ENCODE peak calls at places on chromosomes 16 and 17, in five cellular contexts. B, I, D, H and Z are unnamed samples.

GRCh38 chr17:44556854-44557606 is at the start of gene FZD2:
- DNase-seq in D (peak), H (peak), I (peak), B (peak), Z (peak)

GRCh38 chr17:81840826-81841778 is 6.3 kb upstream of the PPP1R27 start:
- DNase-seq in H (no peak), B (no peak), I (no peak), D (no peak), Z (no peak)

GRCh38 chr16:27722892-27723450 is 173.0 kb downstream of the KATNIP start:
- DNase-seq in I (no peak), H (no peak), D (no peak), B (no peak), Z (no peak)

GRCh38 chr17:28878981-28879380 is 18.6 kb downstream of the FLOT2 start:
- DNase-seq in I (no peak), B (peak), D (no peak), H (no peak), Z (peak)

GRCh38 chr17:16662936-16663335 is 9.3 kb upstream of the ZNF624 start:
- DNase-seq in I (no peak), B (peak), H (no peak), D (no peak), Z (no peak)

GRCh38 chr16:87499189-87499486 is 6.3 kb upstream of the ZCCHC14 start:
- DNase-seq in I (no peak), D (no peak), H (no peak), B (peak), Z (no peak)

GRCh38 chr17:40251576-40251975 is 32.5 kb downstream of the WIPF2 start:
- DNase-seq in H (no peak), B (peak), I (no peak), D (no peak), Z (no peak)

GRCh38 chr17:28575126-28575795 is 1.4 kb downstream of the ALDOC start:
- DNase-seq in B (no peak), I (peak), H (no peak), D (no peak), Z (no peak)

GRCh38 chr17:81566461-81567126 is 14.4 kb upstream of the FAAP100 start:
- DNase-seq in D (no peak), B (peak), H (no peak), I (peak), Z (no peak)

GRCh38 chr17:77528516-77529327 is 388.0 kb downstream of the SEC14L1 start:
- DNase-seq in H (peak), D (no peak), B (no peak), I (no peak), Z (no peak)

GRCh38 chr17:41308251-41308917 is 725 bp downstream of the KRTAP16-1 start:
- DNase-seq in D (no peak), H (peak), I (peak), B (no peak), Z (no peak)

GRCh38 chr16:2740476-2740875 is 12.0 kb upstream of the SRRM2 start:
- DNase-seq in D (no peak), I (no peak), B (no peak), H (no peak), Z (no peak)

GRCh38 chr17:78708510-78708973 is 73.5 kb downstream of the CYTH1 start:
- DNase-seq in B (peak), H (peak), I (peak), D (peak), Z (peak)

GRCh38 chr17:79630821-79631639 is 20.2 kb upstream of the RBFOX3 start:
- DNase-seq in H (peak), B (no peak), I (peak), D (no peak), Z (no peak)

GRCh38 chr17:7673239-7673638 is 14.1 kb downstream of the TP53 start:
- DNase-seq in I (no peak), H (no peak), B (peak), D (no peak), Z (peak)

GRCh38 chr16:85138825-85139627 is 26.8 kb upstream of the CIBAR2 start:
- DNase-seq in I (no peak), H (no peak), B (no peak), D (no peak), Z (no peak)

GRCh38 chr17:63356275-63356905 is 89.7 kb downstream of the CYB561 start:
- DNase-seq in D (no peak), B (peak), H (no peak), I (no peak), Z (no peak)

GRCh38 chr16:84268661-84269060 is 26.0 kb upstream of the WFDC1 start:
- DNase-seq in H (no peak), B (no peak), I (no peak), D (no peak), Z (no peak)

GRCh38 chr16:72960101-72960500 is 87.8 kb downstream of the ZFHX3 start:
- DNase-seq in B (no peak), H (no peak), I (no peak), D (no peak), Z (no peak)

GRCh38 chr16:4920826-4921225 is 16.1 kb downstream of the PPL start:
- DNase-seq in B (no peak), H (no peak), I (no peak), D (no peak), Z (no peak)

GRCh38 chr16:75189638-75190245 is 17.2 kb downstream of the CTRB2 start:
- DNase-seq in H (no peak), D (no peak), B (no peak), I (no peak), Z (no peak)

GRCh38 chr17:53191878-53192277 is 630.8 kb upstream of the KIF2B start:
- DNase-seq in H (no peak), B (no peak), D (no peak), I (no peak), Z (no peak)

GRCh38 chr16:49580751-49581303 is 207.2 kb downstream of the C16orf78 start:
- DNase-seq in B (no peak), D (no peak), I (no peak), H (no peak), Z (no peak)

GRCh38 chr17:58326609-58327341 is 1.8 kb downstream of the TSPOAP1 start:
- DNase-seq in D (peak), I (no peak), H (peak), B (no peak), Z (no peak)

GRCh38 chr16:70692481-70693203 is 6.8 kb upstream of the MTSS2 start:
- DNase-seq in H (no peak), B (no peak), D (no peak), I (no peak), Z (no peak)

GRCh38 chr16:85136705-85137322 is 24.5 kb upstream of the CIBAR2 start:
- DNase-seq in I (peak), H (peak), D (no peak), B (no peak), Z (no peak)

GRCh38 chr17:81251943-81252301 is 12.8 kb downstream of the NDUFAF8 start:
- DNase-seq in D (no peak), I (no peak), H (no peak), B (no peak), Z (no peak)

GRCh38 chr17:82863941-82864720 is 24.3 kb upstream of the ZNF750 start:
- DNase-seq in I (no peak), D (peak), H (no peak), B (peak), Z (peak)

GRCh38 chr16:61182416-61182815 is 853.8 kb downstream of the CDH8 start:
- DNase-seq in D (no peak), H (no peak), B (no peak), I (no peak), Z (no peak)

GRCh38 chr16:2465653-2466415 is 5.3 kb upstream of the NTN3 start:
- DNase-seq in B (no peak), I (no peak), H (no peak), D (no peak), Z (no peak)

GRCh38 chr17:61967729-61968128 is 39.9 kb upstream of the INTS2 start:
- DNase-seq in I (no peak), B (no peak), H (no peak), D (no peak), Z (no peak)

GRCh38 chr17:36930501-36930900 is 6.8 kb upstream of the LHX1 start:
- DNase-seq in I (no peak), H (no peak), B (no peak), D (no peak), Z (no peak)

GRCh38 chr17:65668211-65668610 is 106.8 kb upstream of the AXIN2 start:
- DNase-seq in D (no peak), H (no peak), I (no peak), B (no peak), Z (no peak)

GRCh38 chr16:30185141-30185682 is 1.8 kb downstream of the CORO1A start:
- DNase-seq in H (peak), D (no peak), B (no peak), I (peak), Z (peak)

DNA sequence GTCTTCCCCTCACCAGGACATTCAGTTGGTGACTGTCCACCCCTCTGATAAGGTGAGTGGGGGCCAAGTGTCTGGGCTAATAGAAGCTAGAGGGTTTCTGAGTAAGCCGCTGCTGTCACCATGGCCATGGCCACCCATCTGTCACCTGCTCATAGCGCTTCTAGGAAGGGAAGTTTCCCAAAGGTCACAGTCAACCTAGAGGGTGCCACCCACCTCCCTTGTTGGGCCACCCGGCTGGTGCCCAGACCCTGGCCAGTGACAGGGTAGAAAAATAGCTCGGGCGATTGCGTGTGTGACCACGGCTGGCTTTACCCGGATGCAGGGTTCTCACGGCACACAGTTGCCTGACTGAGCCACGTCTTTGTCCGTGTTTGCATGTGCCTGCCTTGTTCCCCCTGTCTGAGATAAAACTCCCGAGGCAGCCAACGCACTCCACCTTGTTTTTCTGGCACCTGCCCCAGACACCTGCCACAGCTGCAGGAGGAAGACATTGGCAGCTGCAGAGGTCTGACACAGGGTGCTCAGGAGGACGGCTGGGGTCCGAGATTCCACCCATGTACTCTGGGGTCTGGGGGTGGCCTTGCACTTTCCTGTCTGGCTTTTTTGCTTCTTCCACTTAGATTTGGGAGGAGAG is 804 bp downstream of the PIRT start:
- DNase-seq in H (no peak), B (no peak), I (no peak), D (no peak), Z (no peak)
- TF ChIP-seq CTCF in H (no peak), B (no peak), I (no peak), D (no peak), Z (no peak)

DNA sequence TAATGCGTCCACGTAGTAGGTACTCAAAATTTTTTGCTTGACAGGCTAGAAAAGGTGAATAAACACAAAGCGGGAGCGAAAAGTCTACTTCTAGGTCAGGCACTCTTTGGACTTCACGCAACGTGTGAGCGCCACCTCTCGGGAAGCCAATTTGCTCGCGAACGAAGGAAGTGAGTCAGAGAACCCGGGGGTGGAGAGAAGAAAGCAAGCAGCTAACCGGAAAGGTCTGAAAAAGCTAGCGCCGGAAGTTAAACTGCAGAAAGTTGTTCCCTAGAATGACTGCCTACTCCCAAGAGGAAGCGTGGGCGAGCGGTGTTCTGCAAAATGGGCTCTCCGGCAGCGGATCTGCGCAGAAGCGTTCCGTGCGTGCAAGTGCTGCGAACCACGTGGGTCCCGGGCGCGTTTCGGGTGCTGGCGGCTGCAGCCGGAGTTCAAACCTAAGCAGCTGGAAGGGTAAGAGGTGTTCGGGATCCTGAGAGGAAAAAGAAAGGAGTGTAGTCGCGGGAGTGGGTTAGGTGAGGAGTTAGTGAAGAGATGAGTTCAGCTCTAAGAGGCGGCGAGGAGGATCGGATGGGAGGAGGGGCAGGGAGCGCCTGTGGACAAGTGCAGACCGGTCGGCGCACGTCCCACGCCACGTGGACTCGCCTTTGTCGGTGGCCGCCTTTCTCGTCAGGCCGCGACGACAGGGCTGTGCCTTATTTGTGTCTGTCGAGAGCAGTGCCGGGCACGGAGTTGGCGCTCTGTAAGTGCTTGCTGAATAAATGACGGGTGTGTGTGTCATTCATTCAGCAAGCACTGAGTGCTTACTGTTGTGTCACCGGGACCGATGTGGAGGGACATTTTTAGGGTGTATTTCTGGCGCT is at the start of gene NME1:
- DNase-seq in I (peak), H (peak), D (peak), B (peak), Z (peak)
- TF ChIP-seq CTCF in I (peak), H (peak), D (peak), B (peak), Z (peak)

GRCh38 chr17:1762906-1763829 is 1.3 kb downstream of the SERPINF1 start:
- DNase-seq in H (no peak), D (peak), B (peak), I (peak), Z (no peak)
- TF ChIP-seq CTCF in H (no peak), D (no peak), B (no peak), I (no peak), Z (no peak)

DNA sequence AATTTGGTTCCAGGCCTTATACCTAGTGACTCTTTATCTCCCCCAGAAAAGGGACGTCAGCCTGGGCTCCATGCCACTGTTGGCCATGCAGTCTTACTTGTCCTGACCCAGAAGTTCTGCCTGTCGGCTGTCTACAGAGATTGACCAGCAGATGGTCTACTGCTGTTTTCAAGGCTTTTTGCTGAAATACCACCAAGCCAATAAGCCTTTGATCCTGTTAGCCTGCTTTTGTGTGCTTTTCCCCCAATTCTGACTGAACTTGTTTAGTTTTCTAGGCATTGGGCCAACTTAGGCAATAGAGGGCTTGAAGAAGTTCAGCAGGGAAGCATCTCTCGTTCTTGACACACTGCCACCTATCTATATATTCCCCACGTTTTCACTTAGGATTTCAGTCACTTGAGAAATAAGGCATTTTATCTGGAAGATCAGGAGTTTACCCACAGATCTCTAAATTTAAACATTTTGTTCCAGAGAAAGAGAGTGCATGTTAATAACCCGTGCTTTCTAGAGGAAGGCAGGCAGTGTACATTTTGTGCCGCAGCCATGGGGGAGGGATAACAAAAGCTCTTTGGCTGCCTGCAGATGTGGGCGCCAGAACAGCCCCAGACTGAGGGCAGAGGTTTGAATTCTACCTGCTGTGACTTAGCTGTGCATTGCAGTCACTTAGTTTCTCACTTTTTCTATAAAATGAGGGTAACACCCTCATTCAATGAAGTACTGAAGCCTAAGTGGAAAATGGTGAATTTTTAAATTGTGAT is 12.3 kb upstream of the CARMIL2 start:
- DNase-seq in I (no peak), B (no peak), H (no peak), D (no peak), Z (no peak)
- TF ChIP-seq CTCF in I (no peak), B (no peak), H (no peak), D (no peak), Z (no peak)

DNA sequence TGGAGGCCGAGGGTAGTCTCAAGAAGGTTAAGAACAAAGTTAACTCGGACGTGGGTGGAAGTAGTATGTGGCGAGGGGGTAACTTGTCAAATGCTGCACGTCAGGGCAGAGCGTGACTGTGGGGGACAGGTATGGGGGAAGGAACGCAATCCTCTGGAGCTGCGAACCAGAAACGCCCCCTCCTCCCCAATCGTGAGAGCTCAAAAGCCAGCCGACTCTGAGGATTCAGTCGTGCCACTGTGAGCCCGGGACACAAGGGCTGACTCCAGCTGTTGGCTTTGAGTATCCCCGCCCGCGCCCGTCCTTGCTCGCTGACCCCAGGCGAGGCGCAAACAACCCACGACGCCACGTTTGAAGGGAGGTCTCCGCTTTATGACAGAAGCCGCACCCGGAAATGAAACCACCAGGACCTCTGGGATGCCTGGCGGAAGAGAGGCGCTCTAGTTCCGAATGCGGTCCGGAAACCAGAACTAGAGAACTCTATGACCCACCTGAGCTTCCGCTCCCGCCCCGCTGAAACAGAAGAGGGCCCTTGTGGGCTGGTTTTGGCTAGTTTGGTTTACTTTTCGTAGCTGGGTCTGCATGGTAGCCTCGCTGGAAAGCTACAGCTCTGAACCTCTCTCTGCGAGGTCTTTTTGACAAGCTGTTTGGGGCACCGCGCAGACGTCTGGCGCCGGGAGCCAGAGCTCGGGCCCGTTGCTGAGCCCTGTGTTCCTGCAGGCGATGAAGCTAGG is at the start of gene PEX12:
- DNase-seq in I (peak), B (peak), H (peak), D (peak), Z (peak)
- TF ChIP-seq CTCF in I (no peak), B (no peak), H (no peak), D (no peak), Z (no peak)

GRCh38 chr17:34257299-34257985 is 2.4 kb downstream of the CCL2 start:
- DNase-seq in D (no peak), I (no peak), H (no peak), B (no peak), Z (no peak)
- TF ChIP-seq CTCF in D (no peak), I (no peak), H (no peak), B (no peak), Z (no peak)

GRCh38 chr16:22198547-22199293 is 7.4 kb upstream of the EEF2K start:
- DNase-seq in D (no peak), H (no peak), B (no peak), I (no peak), Z (no peak)

GRCh38 chr16:22204091-22204655 is 1.9 kb upstream of the EEF2K start:
- DNase-seq in B (no peak), I (no peak), D (no peak), H (no peak), Z (no peak)

GRCh38 chr16:22203091-22203490 is 3.0 kb upstream of the EEF2K start:
- DNase-seq in H (no peak), D (no peak), B (no peak), I (no peak), Z (no peak)

GRCh38 chr16:22205577-22206012 is 483 bp upstream of the EEF2K start:
- DNase-seq in H (no peak), I (no peak), D (no peak), B (no peak), Z (no peak)

GRCh38 chr16:22202261-22202637 is 3.8 kb upstream of the EEF2K start:
- DNase-seq in I (no peak), D (no peak), H (no peak), B (no peak), Z (no peak)
- TF ChIP-seq CTCF in I (no peak), D (no peak), H (no peak), B (no peak), Z (no peak)

GRCh38 chr16:69443809-69444611 is 19.6 kb downstream of the CYB5B start:
- DNase-seq in I (peak), H (no peak), D (peak), B (peak), Z (no peak)

GRCh38 chr16:69434066-69434465 is 9.6 kb downstream of the CYB5B start:
- DNase-seq in B (no peak), H (no peak), I (no peak), D (no peak), Z (no peak)

GRCh38 chr16:69435977-69436729 is 11.7 kb downstream of the CYB5B start:
- DNase-seq in I (no peak), H (no peak), B (no peak), D (no peak), Z (no peak)

GRCh38 chr16:69440236-69440635 is 15.8 kb downstream of the CYB5B start:
- DNase-seq in H (no peak), B (no peak), D (no peak), I (no peak), Z (no peak)

DNA sequence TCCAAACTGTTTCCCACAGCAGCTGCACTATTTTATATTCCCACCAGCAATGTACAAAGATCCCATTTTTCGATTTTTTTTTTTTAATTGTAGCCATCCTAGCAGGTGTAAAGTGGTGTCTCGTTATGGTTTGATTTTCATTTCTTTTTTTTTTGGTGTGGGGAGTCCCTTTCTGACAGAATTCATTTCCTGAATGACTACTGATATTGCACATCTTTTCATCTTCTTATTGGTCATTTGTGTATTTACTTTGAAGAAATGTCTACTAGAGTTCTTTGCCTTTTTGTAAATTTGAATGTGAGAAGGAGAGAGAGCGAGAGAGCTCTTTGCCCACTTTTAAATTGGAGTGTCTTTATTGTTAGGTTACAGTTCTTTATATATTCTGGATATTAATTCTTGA is 14.0 kb downstream of the CYB5B start:
- DNase-seq in H (no peak), I (no peak), D (peak), B (no peak), Z (peak)
- TF ChIP-seq CTCF in H (no peak), I (no peak), D (no peak), B (no peak), Z (no peak)